ENCODE peak calls at places on chromosomes 16 and 17, in nine cellular contexts. J is B cell, I is HFFc6, C is fibroblast of the aortic adventitia, W is AG04449, O is IMR-90, Z is mucosa of descending colon, L is lung, V is foreskin fibroblast. U is an unnamed sample.

GRCh38 chr16:69654280-69654931 is 72.0 kb downstream of the NQO1 start:
- DNase-seq in J (no peak), I (no peak), C (no peak), W (no peak), O (no peak), Z (no peak), L (no peak), V (no peak), U (no peak)

GRCh38 chr17:45092932-45093430 is 31.9 kb downstream of the NMT1 start:
- DNase-seq in J (no peak), I (peak), C (peak), W (peak), O (peak), Z (peak), L (peak), V (peak), U (no peak)

GRCh38 chr16:56460101-56460500 is 8.7 kb downstream of the OGFOD1 start:
- DNase-seq in J (no peak), I (no peak), C (peak), W (no peak), O (no peak), Z (no peak), L (no peak), V (no peak), U (no peak)

GRCh38 chr17:8629371-8630226 is 926 bp downstream of the MYH10 start:
- DNase-seq in J (peak), I (no peak), C (no peak), W (no peak), O (no peak), Z (peak), L (no peak), V (no peak), U (peak)

GRCh38 chr17:61458491-61459433 is 6.5 kb downstream of the TBX4 start:
- DNase-seq in J (no peak), I (no peak), C (no peak), W (no peak), O (no peak), Z (no peak), L (no peak), V (no peak), U (no peak)

GRCh38 chr16:19613834-19614233 is 58.3 kb downstream of the VPS35L start:
- DNase-seq in J (no peak), I (no peak), C (no peak), W (no peak), O (no peak), Z (no peak), L (no peak), V (no peak), U (no peak)

GRCh38 chr17:64074704-64075484 is 54.5 kb upstream of the ICAM2 start:
- DNase-seq in J (no peak), I (peak), C (peak), W (peak), O (peak), Z (no peak), L (peak), V (peak), U (no peak)

GRCh38 chr16:64225696-64226095 is 896.2 kb downstream of the CDH11 start:
- DNase-seq in J (no peak), I (no peak), C (no peak), W (no peak), O (peak), Z (no peak), L (no peak), V (no peak), U (no peak)

GRCh38 chr16:30756781-30757100 is 5.1 kb downstream of the CFAP119 start:
- DNase-seq in J (no peak), I (no peak), C (no peak), W (no peak), O (no peak), Z (no peak), L (no peak), V (no peak), U (no peak)

GRCh38 chr16:10385725-10386516 is at the start of gene ATF7IP2:
- DNase-seq in J (peak), I (peak), C (peak), W (peak), O (peak), Z (peak), L (peak), V (peak), U (peak)
- TF ChIP-seq CTCF in J (no peak), I (no peak), C (no peak), W (no peak), O (no peak), Z (no peak), L (no peak), V (no peak), U (no peak)

DNA sequence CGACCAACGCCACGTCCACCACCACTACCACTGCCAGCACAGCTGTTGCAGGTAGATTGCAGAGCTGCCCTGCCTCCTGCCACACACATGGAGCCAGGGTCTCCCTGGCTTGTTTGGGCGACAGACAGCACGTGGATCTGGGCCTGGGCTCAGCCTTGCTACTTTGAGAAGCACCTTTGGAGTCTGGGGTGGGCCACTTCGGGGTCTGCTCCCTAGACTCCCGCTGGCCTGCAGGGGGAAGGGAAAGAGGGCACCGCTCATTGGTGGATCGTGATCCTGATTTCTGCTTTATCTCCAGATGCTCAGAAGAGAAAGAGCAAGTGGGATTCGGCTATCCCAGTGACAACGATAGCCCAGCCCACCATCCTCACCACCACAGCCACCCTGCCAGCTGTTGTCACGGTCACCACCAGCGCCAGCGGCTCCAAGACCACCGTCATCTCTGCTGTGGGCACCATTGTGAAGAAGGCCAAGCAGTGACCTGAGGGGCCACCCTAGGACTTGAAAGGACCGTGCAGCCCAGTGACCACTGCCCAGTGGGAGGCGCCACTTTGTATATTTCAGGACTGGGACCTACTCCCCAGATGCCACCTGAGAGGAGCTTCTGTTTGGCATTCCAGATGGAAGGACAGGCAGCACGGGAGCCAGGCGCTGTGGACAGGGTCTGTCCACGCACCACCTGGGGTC is 15.1 kb upstream of the ITGB4 start:
- DNase-seq in J (no peak), I (no peak), C (no peak), W (no peak), O (no peak), Z (no peak), L (no peak), V (no peak), U (no peak)
- TF ChIP-seq CTCF in J (no peak), I (peak), C (no peak), W (no peak), O (no peak), Z (no peak), L (no peak), V (no peak), U (no peak)

GRCh38 chr17:81976332-81977210 is 858 bp upstream of the ASPSCR1 start:
- DNase-seq in J (no peak), I (no peak), C (no peak), W (no peak), O (no peak), Z (peak), L (peak), V (no peak), U (no peak)
- TF ChIP-seq CTCF in J (no peak), I (no peak), C (no peak), W (no peak), O (no peak), Z (no peak), L (no peak), V (no peak), U (no peak)

GRCh38 chr16:86748643-86749042 is 170.3 kb downstream of the FOXL1 start:
- DNase-seq in J (no peak), I (no peak), C (no peak), W (no peak), O (no peak), Z (no peak), L (no peak), V (no peak), U (no peak)
- TF ChIP-seq CTCF in J (no peak), I (no peak), C (no peak), W (no peak), O (no peak), Z (no peak), L (no peak), V (no peak), U (no peak)

GRCh38 chr17:6279659-6280058 is 155.3 kb downstream of the AIPL1 start:
- DNase-seq in J (no peak), I (no peak), C (no peak), W (no peak), O (no peak), Z (peak), L (no peak), V (no peak), U (no peak)
- TF ChIP-seq CTCF in J (no peak), I (no peak), C (no peak), W (no peak), O (no peak), Z (no peak), L (no peak), V (no peak), U (no peak)

GRCh38 chr16:73329363-73330306 is 281.7 kb upstream of the ZFHX3 start:
- DNase-seq in J (no peak), I (no peak), C (no peak), W (no peak), O (no peak), Z (peak), L (no peak), V (no peak), U (no peak)
- TF ChIP-seq CTCF in J (no peak), I (no peak), C (no peak), W (no peak), O (no peak), Z (no peak), L (no peak), V (no peak), U (no peak)

U was measured in GM13976.